ENCODE peak calls at places on chromosomes 7 and 10, in four cellular contexts. Q is activated CD8-positive, alpha-beta T cell treated with anti-CD3 and anti-CD28 coated beads for 36 hours; Z is tibial nerve; Y is right lobe of liver. V is an unnamed sample.

GRCh38 chr10:96397902-96398301 is 39.1 kb upstream of the OPALIN start:
- DNase-seq in Z (no peak), Q (no peak), Y (no peak), V (no peak)

GRCh38 chr10:110501142-110501937 is 3.6 kb downstream of the DUSP5 start:
- DNase-seq in Q (peak; percentile 85), Y (peak; percentile 63), Z (peak; percentile 91), V (no peak)

GRCh38 chr7:115558186-115558585 is 472.4 kb downstream of the TFEC start:
- DNase-seq in Y (no peak), Q (no peak), Z (no peak), V (no peak)

GRCh38 chr7:92517626-92518025 is 10.7 kb downstream of the PEX1 start:
- DNase-seq in Z (no peak), Y (no peak), Q (no peak), V (no peak)

GRCh38 chr10:132290631-132291030 is 17.1 kb downstream of the STK32C start:
- DNase-seq in Q (no peak), Y (no peak), Z (no peak), V (no peak)

GRCh38 chr10:5945561-5946418 is 31.6 kb downstream of the IL15RA start:
- DNase-seq in Q (no peak), Z (peak; percentile 62), Y (peak; percentile 66), V (no peak)

GRCh38 chr7:94655562-94655883 is 410 bp downstream of the SGCE start:
- DNase-seq in Z (no peak), Q (no peak), Y (no peak), V (no peak)

GRCh38 chr10:69360485-69361302 is 56.0 kb downstream of the TACR2 start:
- DNase-seq in Z (peak; percentile 80), Q (no peak), Y (no peak), V (no peak)

GRCh38 chr7:119802147-119802546 is 470.8 kb upstream of the KCND2 start:
- DNase-seq in Q (no peak), Z (no peak), Y (no peak), V (no peak)

GRCh38 chr7:112366886-112367285 is 83.4 kb upstream of the IFRD1 start:
- DNase-seq in Y (no peak), Q (no peak), Z (no peak), V (no peak)

GRCh38 chr10:49177391-49178355 is 10.5 kb downstream of the TMEM273 start:
- DNase-seq in Q (peak; percentile 84), Y (peak; percentile 53), Z (no peak), V (no peak)

GRCh38 chr10:73413108-73413527 is 740 bp downstream of the ANXA7 start:
- DNase-seq in Q (peak; percentile 67), Z (peak; percentile 15), Y (peak; percentile 77), V (no peak)

GRCh38 chr7:39465055-39465929 is 100.9 kb upstream of the YAE1 start:
- DNase-seq in Y (peak; percentile 60), Q (peak; percentile 68), Z (peak; percentile 16), V (peak; percentile 5)

GRCh38 chr10:92640110-92640509 is 47.2 kb downstream of the KIF11 start:
- DNase-seq in Q (no peak), Z (no peak), Y (peak; percentile 50), V (no peak)

GRCh38 chr7:15972767-15973362 is 286.4 kb upstream of the MEOX2 start:
- DNase-seq in Q (no peak), Y (peak; percentile 45), Z (peak; percentile 56), V (no peak)

GRCh38 chr10:2620827-2621521 is 446.4 kb upstream of the PFKP start:
- DNase-seq in Q (no peak), Z (no peak), Y (no peak), V (no peak)

V was measured in amygdala.